ENCODE peak calls at places on chromosomes 1 and 21, in six cellular contexts. D is NB4, P is spleen, W is A549, A is uterus, R is HCT116. C is an unnamed sample.

GRCh38 chr1:9078035-9078948 is 8.9 kb upstream of the SLC2A5 start:
- DNase-seq in W (peak), R (no peak), D (peak), A (no peak), P (no peak), C (no peak)

GRCh38 chr1:101410048-101410878 is 173.4 kb downstream of the S1PR1 start:
- DNase-seq in W (no peak), R (no peak), D (peak), A (no peak), P (no peak), C (no peak)

GRCh38 chr1:227583354-227583753 is 20.0 kb downstream of the ZNF678 start:
- DNase-seq in P (no peak), A (no peak), W (no peak), D (no peak), R (no peak), C (no peak)

GRCh38 chr1:1832820-1833219 is 54.5 kb upstream of the NADK start:
- DNase-seq in P (no peak), R (no peak), W (peak), A (no peak), D (no peak), C (peak)

GRCh38 chr1:156480411-156481192 is 20.0 kb downstream of the MEF2D start:
- DNase-seq in R (no peak), A (peak), D (peak), P (peak), W (peak), C (peak)

GRCh38 chr1:30757196-30757949 is at the start of gene LAPTM5:
- DNase-seq in A (peak), R (no peak), W (no peak), P (peak), D (peak), C (peak)

GRCh38 chr1:9922342-9922741 is 12.3 kb upstream of the CTNNBIP1 start:
- DNase-seq in R (no peak), A (no peak), P (no peak), W (no peak), D (peak), C (no peak)

GRCh38 chr1:214012418-214012817 is 24.6 kb downstream of the PROX1 start:
- DNase-seq in P (no peak), W (no peak), R (no peak), A (no peak), D (no peak), C (no peak)

GRCh38 chr1:17640975-17641374 is 101.5 kb downstream of the ARHGEF10L start:
- DNase-seq in W (no peak), A (no peak), D (no peak), P (no peak), R (no peak), C (no peak)

GRCh38 chr1:213698092-213698702 is 289.6 kb upstream of the PROX1 start:
- DNase-seq in R (no peak), D (no peak), W (no peak), A (no peak), P (no peak), C (no peak)

GRCh38 chr1:223771814-223772770 is 59.8 kb downstream of the CAPN2 start:
- DNase-seq in A (peak), R (peak), D (peak), W (peak), P (no peak), C (peak)

GRCh38 chr21:46515109-46515508 is 56.4 kb downstream of the DIP2A start:
- DNase-seq in D (peak), R (no peak), P (no peak), W (no peak), A (peak), C (peak)

GRCh38 chr1:67898033-67898726 is 64.9 kb upstream of the GNG12 start:
- DNase-seq in D (no peak), P (no peak), R (no peak), A (no peak), W (peak), C (no peak)

GRCh38 chr1:40638097-40639036 is 27.1 kb downstream of the RIMS3 start:
- DNase-seq in D (no peak), W (no peak), P (no peak), R (no peak), A (no peak), C (no peak)

GRCh38 chr1:40637617-40638016 is 27.9 kb downstream of the RIMS3 start:
- DNase-seq in A (no peak), R (no peak), P (no peak), W (no peak), D (no peak), C (no peak)

GRCh38 chr1:40634901-40635655 is 30.4 kb downstream of the RIMS3 start:
- DNase-seq in P (no peak), A (no peak), R (no peak), D (no peak), W (no peak), C (peak)

GRCh38 chr1:40635763-40636500 is 29.6 kb downstream of the RIMS3 start:
- DNase-seq in A (no peak), D (no peak), P (no peak), W (no peak), R (no peak), C (no peak)

GRCh38 chr1:40636777-40637176 is 28.7 kb downstream of the RIMS3 start:
- DNase-seq in W (no peak), D (peak), P (no peak), A (no peak), R (no peak), C (no peak)
- TF ChIP-seq CTCF in W (no peak), D (no peak), P (no peak), A (no peak), R (no peak), C (no peak)

GRCh38 chr21:36976882-36977651 is 10.6 kb upstream of the HLCS start:
- DNase-seq in D (peak), P (no peak), W (peak), R (peak), A (peak), C (peak)
- TF ChIP-seq POLR2A in D (no peak), P (no peak), W (no peak), R (no peak), A (no peak), C (no peak)

GRCh38 chr1:164625004-164625617 is 66.1 kb downstream of the PBX1 start:
- DNase-seq in W (no peak), R (no peak), P (no peak), A (no peak), D (peak), C (no peak)
- TF ChIP-seq CTCF in W (no peak), R (peak), P (peak), A (peak), D (no peak), C (peak)

GRCh38 chr1:155004352-155005075 is 1.9 kb downstream of the ZBTB7B start:
- DNase-seq in P (no peak), R (no peak), W (no peak), D (no peak), A (no peak), C (peak)

GRCh38 chr1:155002479-155003226 is at the start of gene ZBTB7B:
- DNase-seq in D (peak), W (peak), A (peak), P (peak), R (no peak), C (no peak)

GRCh38 chr1:155003766-155004351 is 1.3 kb downstream of the ZBTB7B start:
- DNase-seq in A (peak), W (peak), P (peak), D (peak), R (no peak), C (peak)

GRCh38 chr1:155001688-155002474 is 721 bp upstream of the ZBTB7B start:
- DNase-seq in D (peak), A (peak), P (peak), W (peak), R (peak), C (peak)

GRCh38 chr1:155003227-155003765 is 694 bp downstream of the ZBTB7B start:
- DNase-seq in A (peak), P (peak), R (no peak), D (peak), W (peak), C (no peak)
- TF ChIP-seq POLR2A in A (peak), P (no peak), R (no peak), D (no peak), W (no peak), C (peak)

GRCh38 chr1:74470936-74471335 is 41.5 kb downstream of the LRRC53 start:
- DNase-seq in R (no peak), D (no peak), P (no peak), A (no peak), W (no peak), C (no peak)

GRCh38 chr1:74467786-74468377 is 44.5 kb downstream of the LRRC53 start:
- DNase-seq in A (no peak), W (no peak), R (no peak), P (no peak), D (peak), C (no peak)

GRCh38 chr1:74465193-74465681 is 47.2 kb downstream of the LRRC53 start:
- DNase-seq in R (no peak), A (no peak), W (no peak), P (peak), D (no peak), C (no peak)

GRCh38 chr1:74470262-74470661 is 42.1 kb downstream of the LRRC53 start:
- DNase-seq in D (no peak), P (no peak), A (peak), R (no peak), W (no peak), C (peak)

DNA sequence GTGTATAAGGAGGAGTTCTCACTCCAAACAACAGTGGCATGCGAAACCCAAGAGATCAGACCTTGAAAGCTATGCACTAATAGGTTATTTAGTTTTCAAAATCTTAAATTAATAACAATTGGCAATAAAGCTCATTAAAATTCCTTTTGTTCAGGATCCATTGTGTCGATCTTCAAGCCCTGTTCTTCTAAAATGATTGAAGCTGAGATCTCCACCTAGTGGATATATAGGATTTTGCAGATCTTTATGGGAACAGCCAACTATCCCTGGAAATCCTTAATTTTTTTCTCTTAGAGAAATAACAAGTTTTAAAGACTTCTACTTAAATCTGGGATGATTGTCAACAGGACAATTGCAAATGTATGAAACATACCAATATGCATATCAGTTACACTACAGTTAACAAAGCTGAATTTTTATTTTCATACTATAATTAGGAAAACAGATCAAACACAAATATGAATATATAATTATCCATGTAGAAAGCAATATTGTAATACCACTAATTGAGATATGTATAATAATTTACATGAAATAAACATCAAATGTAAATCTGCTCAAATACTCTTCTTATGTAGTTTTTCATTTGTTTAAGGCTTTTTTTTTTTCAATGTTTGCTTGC is 43.3 kb downstream of the LRRC53 start:
- DNase-seq in P (no peak), D (peak), A (no peak), W (peak), R (peak), C (no peak)
- TF ChIP-seq CTCF in P (peak), D (peak), A (peak), W (peak), R (peak), C (peak)

GRCh38 chr1:143720087-143721023 is 251.4 kb downstream of the FAM72C start:
- DNase-seq in P (peak), W (peak), A (no peak), D (peak), R (no peak), C (peak)
- TF ChIP-seq POLR2A in P (no peak), W (no peak), A (no peak), D (peak), R (no peak), C (peak)

GRCh38 chr1:222369991-222370910 is 177.7 kb downstream of the HHIPL2 start:
- DNase-seq in D (no peak), A (no peak), W (no peak), R (no peak), P (no peak), C (no peak)
- TF ChIP-seq CTCF in D (no peak), A (no peak), W (no peak), R (no peak), P (no peak), C (no peak)